ENCODE peak calls at places on chromosomes 5 and 9, in seven cellular contexts. F is breast epithelium, J is small intestine, Y is uterus, R is IMR-90, G is aorta, K is fibroblast of lung. T is an unnamed sample.

GRCh38 chr5:1551913-1552312 is 28.2 kb upstream of the LPCAT1 start:
- DNase-seq in F (peak; percentile 10), J (no peak), Y (no peak), R (no peak), G (no peak), K (peak; percentile 3), T (no peak)

GRCh38 chr9:34254966-34255825 is 73.9 kb downstream of the KIF24 start:
- DNase-seq in F (no peak), J (no peak), Y (peak; percentile 31), R (peak; percentile 39), G (no peak), K (no peak), T (no peak)

GRCh38 chr9:76136986-76137385 is 246.5 kb downstream of the PCSK5 start:
- DNase-seq in F (no peak), J (peak; percentile 9), Y (no peak), R (peak; percentile 81), G (no peak), K (peak; percentile 77), T (no peak)

GRCh38 chr9:76650692-76651091 is 113.5 kb upstream of the PCA3 start:
- DNase-seq in F (no peak), J (peak; percentile 32), Y (no peak), R (no peak), G (no peak), K (no peak), T (no peak)

GRCh38 chr5:157618366-157618765 is 33.9 kb downstream of the SOX30 start:
- DNase-seq in F (no peak), J (no peak), Y (no peak), R (no peak), G (no peak), K (no peak), T (no peak)

GRCh38 chr5:91499943-91500531 is 116.9 kb upstream of the ARRDC3 start:
- DNase-seq in F (no peak), J (peak; percentile 24), Y (no peak), R (peak; percentile 54), G (no peak), K (peak; percentile 39), T (peak; percentile 44)

GRCh38 chr5:38167562-38167996 is 90.8 kb upstream of the EGFLAM start:
- DNase-seq in F (peak; percentile 17), J (no peak), Y (no peak), R (no peak), G (no peak), K (no peak), T (no peak)

GRCh38 chr9:134384811-134385479 is 58.7 kb downstream of the RXRA start:
- DNase-seq in F (no peak), J (no peak), Y (no peak), R (no peak), G (no peak), K (peak; percentile 40), T (no peak)

GRCh38 chr5:135035678-135036030 is 1.6 kb upstream of the PITX1 start:
- DNase-seq in F (no peak), J (no peak), Y (no peak), R (no peak), G (no peak), K (no peak), T (no peak)
- H3K27me3 ChIP-seq in F (peaks cover 30% of the 10 kb centered on the region), J (no peaks in the 10 kb centered on the region), Y (peaks cover 34% of the 10 kb centered on the region), R (peaks cover 38% of the 10 kb centered on the region), G (no peaks in the 10 kb centered on the region), K (peaks cover 70% of the 10 kb centered on the region), T (peaks cover 90% of the 10 kb centered on the region)

GRCh38 chr5:141409598-141410306 is 1.9 kb downstream of the PCDHGB6 start:
- DNase-seq in F (no peak), J (no peak), Y (no peak), R (no peak), G (no peak), K (no peak), T (no peak)

GRCh38 chr5:141412853-141413539 is at the start of gene PCDHGA10:
- DNase-seq in F (no peak), J (peak; percentile 61), Y (no peak), R (peak; percentile 80), G (no peak), K (peak; percentile 65), T (no peak)

GRCh38 chr5:141413540-141414069 is 818 bp downstream of the PCDHGA10 start:
- DNase-seq in F (no peak), J (peak; percentile 41), Y (no peak), R (no peak), G (no peak), K (no peak), T (no peak)

GRCh38 chr5:141411575-141411974 is 1.2 kb upstream of the PCDHGA10 start:
- DNase-seq in F (no peak), J (no peak), Y (no peak), R (no peak), G (no peak), K (no peak), T (no peak)
- H3K27me3 ChIP-seq in F (no peaks in the 10 kb centered on the region), J (no peaks in the 10 kb centered on the region), Y (no peaks in the 10 kb centered on the region), R (no peaks in the 10 kb centered on the region), G (no peaks in the 10 kb centered on the region), K (peaks cover 3% of the 10 kb centered on the region), T (no peaks in the 10 kb centered on the region)

GRCh38 chr9:74643303-74643933 is 146.3 kb downstream of the RORB start:
- DNase-seq in F (no peak), J (peak; percentile 3), Y (no peak), R (no peak), G (no peak), K (no peak), T (no peak)
- H3K27me3 ChIP-seq in F (no peaks in the 10 kb centered on the region), J (no peaks in the 10 kb centered on the region), Y (no peaks in the 10 kb centered on the region), R (no peaks in the 10 kb centered on the region), G (no peaks in the 10 kb centered on the region), K (no peaks in the 10 kb centered on the region), T (no peaks in the 10 kb centered on the region)

GRCh38 chr9:101476576-101477208 is 41.1 kb upstream of the ALDOB start:
- DNase-seq in F (no peak), J (no peak), Y (no peak), R (no peak), G (no peak), K (no peak), T (no peak)
- H3K27me3 ChIP-seq in F (no peaks in the 10 kb centered on the region), J (no peaks in the 10 kb centered on the region), Y (no peaks in the 10 kb centered on the region), R (no peaks in the 10 kb centered on the region), G (no peaks in the 10 kb centered on the region), K (no peaks in the 10 kb centered on the region), T (no peaks in the 10 kb centered on the region)

GRCh38 chr5:168843998-168844374 is 264.8 kb upstream of the PANK3 start:
- DNase-seq in F (no peak), J (no peak), Y (no peak), R (no peak), G (no peak), K (no peak), T (no peak)
- H3K27me3 ChIP-seq in F (no peaks in the 10 kb centered on the region), J (no peaks in the 10 kb centered on the region), Y (no peaks in the 10 kb centered on the region), R (no peaks in the 10 kb centered on the region), G (no peaks in the 10 kb centered on the region), K (no peaks in the 10 kb centered on the region), T (no peaks in the 10 kb centered on the region)

GRCh38 chr9:122227576-122227903 is 1.2 kb downstream of the LHX6 start:
- DNase-seq in F (no peak), J (no peak), Y (no peak), R (no peak), G (no peak), K (no peak), T (no peak)
- H3K27me3 ChIP-seq in F (peaks cover 13% of the 10 kb centered on the region), J (peaks cover 10% of the 10 kb centered on the region), Y (peaks cover 8% of the 10 kb centered on the region), R (peaks cover 91% of the 10 kb centered on the region), G (no peaks in the 10 kb centered on the region), K (peaks cover 85% of the 10 kb centered on the region), T (peaks cover 93% of the 10 kb centered on the region)

GRCh38 chr9:126219717-126220116 is 106.9 kb upstream of the MVB12B start:
- DNase-seq in F (peak; percentile 3), J (no peak), Y (no peak), R (no peak), G (no peak), K (no peak), T (no peak)
- H3K27me3 ChIP-seq in F (no peaks in the 10 kb centered on the region), J (peaks cover 5% of the 10 kb centered on the region), Y (no peaks in the 10 kb centered on the region), R (peaks cover 61% of the 10 kb centered on the region), G (no peaks in the 10 kb centered on the region), K (peaks cover 12% of the 10 kb centered on the region), T (peaks cover 4% of the 10 kb centered on the region)

T was measured in SK-N-SH.